ENCODE peak calls at places on chromosomes 13 and 19, in five cellular contexts. P is mesenchymal stem cell, C is trophoblast cell, G is H9, V is H1. I is an unnamed sample.

GRCh38 chr13:45615501-45616101 is at the start of gene ERICH6B:
- DNase-seq in C (no peak), V (peak; percentile 33), P (peak; percentile 51), G (peak; percentile 86), I (peak; percentile 80)

GRCh38 chr13:108069521-108070210 is 145.7 kb downstream of the LIG4 start:
- DNase-seq in C (no peak), V (no peak), P (no peak), G (no peak), I (no peak)

GRCh38 chr19:6516659-6517291 is 14.1 kb upstream of the TNFSF9 start:
- DNase-seq in P (peak; percentile 83), C (peak; percentile 88), V (no peak), G (peak; percentile 93), I (peak; percentile 87)

GRCh38 chr13:112072531-112073244 is 5.7 kb downstream of the SOX1 start:
- DNase-seq in C (no peak), G (peak; percentile 90), V (no peak), P (no peak), I (peak; percentile 83)

GRCh38 chr19:1259873-1260748 is 9.0 kb upstream of the CIRBP start:
- DNase-seq in C (peak; percentile 55), P (no peak), G (no peak), V (no peak), I (no peak)

GRCh38 chr13:105144936-105145335 is 1390.5 kb downstream of the EFNB2 start:
- DNase-seq in C (no peak), V (no peak), P (no peak), G (no peak), I (no peak)

GRCh38 chr19:4803736-4804695 is 12.5 kb downstream of the FEM1A start:
- DNase-seq in P (peak; percentile 66), C (no peak), G (peak; percentile 87), V (peak; percentile 57), I (peak; percentile 72)

GRCh38 chr19:23263870-23264590 is 13.8 kb upstream of the ZNF724 start:
- DNase-seq in V (no peak), C (peak; percentile 73), G (no peak), P (no peak), I (no peak)

GRCh38 chr13:40271931-40272775 is 394.3 kb downstream of the FOXO1 start:
- DNase-seq in P (peak; percentile 13), G (no peak), C (no peak), V (no peak), I (no peak)
- H2BK12ac ChIP-seq in P (no peak overlapping the region), G (no peak overlapping the region), C (peak overlapping the region; percentile 89), V (peak overlapping the region; percentile 6), I (no peak overlapping the region)

DNA sequence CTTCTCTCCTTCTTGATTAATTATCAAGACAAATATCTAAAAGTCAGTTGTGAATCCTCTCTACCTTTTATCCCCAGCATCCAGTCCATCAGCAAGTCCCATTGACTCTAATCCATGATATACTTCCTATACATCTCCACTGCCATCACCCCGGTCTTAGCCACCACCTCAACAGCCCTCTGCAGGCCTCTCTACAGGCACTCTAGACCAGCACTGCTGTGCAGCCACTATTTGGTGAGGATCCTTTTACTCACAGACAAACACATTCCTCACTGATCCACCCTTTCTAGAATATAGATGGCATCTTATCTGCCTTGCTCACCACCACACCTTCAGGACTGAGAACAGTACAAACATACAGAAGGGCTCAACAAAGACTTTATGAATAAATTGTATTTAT is 221.7 kb downstream of the RFC3 start:
- DNase-seq in G (no peak), C (peak; percentile 15), P (no peak), V (no peak), I (no peak)
- H3K4me2 ChIP-seq in G (no peak overlapping the region), C (no peak overlapping the region), P (no peak overlapping the region), V (no peak overlapping the region), I (no peak overlapping the region)

GRCh38 chr19:40640744-40641143 is 39.6 kb downstream of the LTBP4 start:
- DNase-seq in P (peak; percentile 42), V (no peak), G (no peak), C (no peak), I (no peak)
- H4K8ac ChIP-seq in P (peak overlapping the region; percentile 94), V (no peak overlapping the region), G (no peak overlapping the region), C (peak overlapping the region; percentile 92), I (no peak overlapping the region)

DNA sequence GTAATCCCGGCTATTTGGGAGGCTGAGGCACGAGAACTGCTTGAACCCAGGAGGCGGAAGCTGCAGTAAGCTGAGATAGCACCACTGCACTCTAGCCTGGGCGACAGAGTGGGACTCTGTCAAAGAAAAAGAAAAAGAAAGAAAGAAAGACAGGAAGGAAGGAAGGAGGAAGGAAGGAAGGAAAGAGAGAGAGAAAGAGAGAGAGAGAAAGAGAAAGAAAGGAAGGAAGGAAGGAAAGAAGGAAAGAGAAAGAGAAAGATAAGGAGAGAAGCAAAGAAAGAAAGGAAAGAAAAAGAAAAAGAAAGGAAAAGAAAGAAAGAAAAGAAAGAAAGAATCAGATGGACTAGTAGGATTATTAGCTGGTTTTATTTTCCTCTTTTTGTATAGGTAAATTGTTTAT is 22.8 kb downstream of the ZNF541 start:
- DNase-seq in P (no peak), G (no peak), V (no peak), C (no peak), I (no peak)
- H2BK12ac ChIP-seq in P (no peak overlapping the region), G (no peak overlapping the region), V (no peak overlapping the region), C (no peak overlapping the region), I (no peak overlapping the region)

DNA sequence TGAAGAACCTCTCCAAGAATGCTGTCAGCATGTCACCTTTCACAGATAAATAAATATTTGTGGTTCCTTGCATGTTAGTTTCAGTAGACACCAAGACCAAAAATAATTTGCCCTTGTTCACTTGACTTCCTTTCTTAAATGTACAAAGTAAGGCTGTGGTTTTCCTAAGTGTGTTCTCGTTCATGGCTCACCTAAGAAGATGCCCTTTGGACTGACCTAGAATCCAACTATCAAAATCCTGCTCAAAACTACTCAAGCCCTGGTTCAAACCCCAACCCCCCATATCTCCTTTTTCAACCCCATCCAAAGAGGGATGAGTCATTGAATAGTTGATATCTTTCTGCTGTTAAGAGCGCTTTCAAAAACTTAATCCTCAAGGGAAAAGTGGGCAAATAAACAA is 247.8 kb upstream of the ZNF507 start:
- DNase-seq in G (no peak), C (no peak), P (peak; percentile 24), V (no peak), I (no peak)
- H3K4me2 ChIP-seq in G (no peak overlapping the region), C (no peak overlapping the region), P (no peak overlapping the region), V (no peak overlapping the region), I (no peak overlapping the region)

GRCh38 chr13:81048026-81048461 is 707.1 kb upstream of the SPRY2 start:
- DNase-seq in C (no peak), P (no peak), V (no peak), G (no peak), I (no peak)

GRCh38 chr13:81051873-81052272 is 710.9 kb upstream of the SPRY2 start:
- DNase-seq in C (no peak), G (no peak), P (peak; percentile 3), V (no peak), I (no peak)
- H4K8ac ChIP-seq in C (no peak overlapping the region), G (no peak overlapping the region), P (no peak overlapping the region), V (no peak overlapping the region), I (no peak overlapping the region)

I was measured in neuronal stem cell.